ENCODE peak calls at places on chromosomes 11 and 22, in five cellular contexts. G, U, L, N and V are unnamed samples.

GRCh38 chr11:15507592-15507991 is 392.9 kb downstream of the INSC start:
- DNase-seq in G (no peak), U (no peak), L (peak), N (no peak), V (no peak)

GRCh38 chr22:48357961-48358360 is 1469.7 kb downstream of the BRD1 start:
- DNase-seq in U (no peak), G (no peak), N (no peak), L (no peak), V (no peak)

GRCh38 chr22:40276877-40277823 is 69.2 kb upstream of the ADSL start:
- DNase-seq in G (no peak), L (no peak), N (no peak), U (no peak), V (no peak)

GRCh38 chr11:14015711-14016110 is 53.2 kb downstream of the SPON1 start:
- DNase-seq in G (peak), N (no peak), U (no peak), L (peak), V (no peak)

GRCh38 chr11:90208857-90209256 is 14.0 kb downstream of the CHORDC1 start:
- DNase-seq in L (no peak), N (no peak), U (no peak), G (no peak), V (no peak)

GRCh38 chr11:15770798-15771414 is 585.4 kb downstream of the SOX6 start:
- DNase-seq in U (no peak), G (peak), L (peak), N (peak), V (peak)

GRCh38 chr11:71499125-71499524 is 27.9 kb upstream of the KRTAP5-7 start:
- DNase-seq in G (no peak), N (no peak), U (no peak), L (no peak), V (no peak)

GRCh38 chr22:30261134-30261533 is 5.5 kb downstream of the OSM start:
- DNase-seq in G (peak), N (no peak), U (no peak), L (peak), V (no peak)

GRCh38 chr11:75099635-75100034 is 3.0 kb upstream of the OR2AT4 start:
- DNase-seq in N (no peak), L (no peak), G (no peak), U (no peak), V (no peak)

GRCh38 chr22:41237707-41238569 is 2.8 kb downstream of the CHADL start:
- DNase-seq in U (peak), N (peak), L (no peak), G (no peak), V (peak)

DNA sequence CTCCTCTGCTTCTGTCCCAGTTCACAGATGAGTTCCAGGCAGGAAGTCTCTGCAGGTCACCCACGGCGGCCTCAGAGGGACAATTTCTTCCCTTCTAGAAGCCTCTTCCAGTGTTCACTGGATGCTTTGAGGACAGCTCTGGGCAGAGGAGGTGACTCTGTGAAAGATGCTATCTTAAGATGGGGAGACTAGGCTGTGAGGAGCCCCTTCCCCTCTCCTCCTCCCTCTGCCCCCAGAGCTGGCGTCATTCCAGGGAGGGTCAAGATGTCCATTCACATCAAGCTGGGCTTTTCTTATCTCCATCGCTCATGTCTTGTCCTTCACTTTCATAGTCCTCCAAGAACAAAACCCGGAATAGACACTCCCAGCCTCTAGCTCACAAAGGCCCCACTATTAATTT is 3.3 kb downstream of the APLNR start:
- DNase-seq in G (no peak), L (no peak), N (no peak), U (no peak), V (no peak)
- TF ChIP-seq ESRRA in G (no peak), L (no peak), N (no peak), U (no peak), V (no peak)

GRCh38 chr11:79208126-79208525 is 232.7 kb downstream of the TENM4 start:
- DNase-seq in N (no peak), L (no peak), G (no peak), U (peak), V (no peak)

GRCh38 chr11:79206951-79207350 is 233.9 kb downstream of the TENM4 start:
- DNase-seq in L (no peak), G (no peak), N (no peak), U (no peak), V (peak)

GRCh38 chr11:79209540-79210266 is 231.1 kb downstream of the TENM4 start:
- DNase-seq in U (no peak), G (no peak), L (no peak), N (no peak), V (no peak)

DNA sequence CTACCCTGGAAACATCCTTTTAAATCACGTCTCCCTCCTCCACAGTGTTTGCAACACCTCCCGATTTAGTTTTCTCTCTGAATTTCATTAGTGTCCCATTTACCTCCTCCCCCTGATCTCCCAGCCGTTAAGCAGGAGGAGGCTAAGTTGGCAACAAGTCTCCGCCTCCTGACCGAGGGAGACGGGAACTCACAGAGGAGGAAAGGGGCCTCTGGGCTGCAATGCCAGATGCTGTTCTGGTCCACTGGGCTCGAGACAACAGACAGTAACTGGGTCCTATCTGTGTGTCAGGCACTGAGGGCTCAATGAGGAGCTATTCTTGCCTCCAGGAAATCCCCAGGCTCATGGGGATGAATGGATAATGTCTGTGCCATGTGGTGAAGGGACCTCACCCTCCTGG is 228.1 kb downstream of the TENM4 start:
- DNase-seq in U (no peak), L (no peak), G (no peak), N (no peak), V (no peak)
- TF ChIP-seq USF2 in U (no peak), L (no peak), G (no peak), N (no peak), V (no peak)

GRCh38 chr11:100748153-100748552 is 61.1 kb downstream of the ARHGAP42 start:
- DNase-seq in L (no peak), U (no peak), G (no peak), N (no peak), V (no peak)
- TF ChIP-seq ESRRA in L (no peak), U (no peak), G (no peak), N (no peak), V (no peak)

GRCh38 chr11:68128682-68129327 is 7.6 kb upstream of the CHKA start:
- DNase-seq in G (peak), N (peak), U (no peak), L (no peak), V (peak)
- TF ChIP-seq USF2 in G (no peak), N (no peak), U (no peak), L (no peak), V (no peak)

GRCh38 chr11:104033561-104033960 is 2.9 kb upstream of the DDI1 start:
- DNase-seq in N (no peak), L (no peak), U (no peak), G (no peak), V (no peak)
- TF ChIP-seq ESRRA in N (no peak), L (no peak), U (no peak), G (no peak), V (no peak)

GRCh38 chr11:28401446-28401845 is 293.3 kb downstream of the METTL15 start:
- DNase-seq in N (no peak), L (no peak), U (no peak), G (no peak), V (no peak)

DNA sequence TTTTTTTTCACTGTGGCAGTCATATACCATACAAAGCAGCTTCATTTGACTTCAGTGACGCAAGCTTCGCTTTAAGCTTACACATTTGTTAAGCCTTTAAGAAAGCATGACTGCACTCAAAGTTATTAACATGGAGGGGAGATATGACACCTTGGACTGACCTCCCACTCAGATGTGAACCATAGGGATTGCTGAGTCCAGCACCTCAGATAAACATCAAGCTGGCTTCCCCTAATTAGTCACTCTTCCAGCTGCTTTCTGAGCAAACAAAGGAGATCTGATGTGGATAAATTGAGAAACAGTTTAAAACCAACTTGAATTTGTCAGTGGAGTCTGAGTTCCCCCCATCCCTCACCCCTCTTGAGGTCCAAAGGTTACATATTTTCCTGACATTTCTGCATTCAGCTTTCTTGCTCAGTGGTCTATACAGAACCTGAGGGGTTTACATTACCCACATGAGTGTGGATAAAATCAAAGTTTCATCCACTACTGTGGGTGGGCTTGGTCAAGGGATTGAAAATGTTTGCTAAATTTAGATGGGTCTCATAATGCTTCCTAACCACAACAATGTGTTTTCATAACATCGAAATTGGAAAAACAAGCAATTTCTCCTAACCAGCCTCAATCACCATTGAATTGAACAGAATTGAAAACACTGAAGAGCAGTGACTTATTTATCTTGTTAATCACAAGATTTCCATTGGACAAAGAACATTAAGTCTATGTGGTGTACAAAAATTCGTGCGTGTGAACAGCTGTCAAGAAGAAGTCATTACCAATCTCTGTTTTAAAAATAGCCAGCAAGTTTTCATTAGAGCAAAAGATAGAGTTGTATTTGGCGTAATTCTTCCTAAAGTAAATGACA is 292.3 kb downstream of the METTL15 start:
- DNase-seq in G (peak), U (no peak), L (peak), N (no peak), V (no peak)
- TF ChIP-seq USF2 in G (no peak), U (no peak), L (no peak), N (no peak), V (no peak)

GRCh38 chr11:130190371-130190881 is 30.8 kb downstream of the ST14 start:
- DNase-seq in U (no peak), L (no peak), N (no peak), G (no peak), V (no peak)

GRCh38 chr11:130189492-130190210 is 30.1 kb downstream of the ST14 start:
- DNase-seq in U (no peak), N (peak), L (no peak), G (no peak), V (peak)

GRCh38 chr11:130192845-130193267 is 33.3 kb downstream of the ST14 start:
- DNase-seq in U (no peak), L (no peak), G (peak), N (no peak), V (no peak)

GRCh38 chr11:130194241-130195023 is 34.9 kb downstream of the ST14 start:
- DNase-seq in N (no peak), L (no peak), G (no peak), U (no peak), V (no peak)

DNA sequence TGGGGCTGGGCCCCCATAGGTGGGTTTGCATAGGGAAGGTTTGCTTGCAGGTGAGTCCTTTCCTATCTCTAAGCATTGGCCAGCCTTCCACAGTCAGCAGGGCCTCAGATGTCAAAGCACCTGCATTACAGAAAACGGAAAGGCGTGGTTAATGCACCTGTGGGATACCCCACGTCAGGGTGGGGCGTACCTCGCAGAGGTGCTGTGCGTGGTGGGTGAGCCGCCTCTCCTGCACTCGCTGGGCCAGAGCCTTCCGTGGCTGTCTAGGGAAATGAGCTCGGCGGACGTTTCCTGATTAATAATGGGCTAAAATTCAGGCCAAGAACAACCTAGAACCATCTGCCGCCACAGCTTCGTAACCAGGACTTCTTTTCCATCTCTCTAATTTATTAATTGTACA is 32.3 kb downstream of the ST14 start:
- DNase-seq in G (no peak), U (no peak), N (no peak), L (no peak), V (no peak)
- TF ChIP-seq ESRRA in G (no peak), U (no peak), N (no peak), L (no peak), V (no peak)

GRCh38 chr11:95508219-95508880 is 277.3 kb upstream of the SESN3 start:
- DNase-seq in U (no peak), N (no peak), G (no peak), L (no peak), V (no peak)

GRCh38 chr11:95503047-95503446 is 272.0 kb upstream of the SESN3 start:
- DNase-seq in L (no peak), N (no peak), G (no peak), U (no peak), V (no peak)

GRCh38 chr11:95507794-95508193 is 276.8 kb upstream of the SESN3 start:
- DNase-seq in G (no peak), N (peak), U (no peak), L (no peak), V (no peak)

GRCh38 chr11:95505927-95506426 is 275.0 kb upstream of the SESN3 start:
- DNase-seq in N (no peak), L (no peak), U (no peak), G (no peak), V (no peak)

DNA sequence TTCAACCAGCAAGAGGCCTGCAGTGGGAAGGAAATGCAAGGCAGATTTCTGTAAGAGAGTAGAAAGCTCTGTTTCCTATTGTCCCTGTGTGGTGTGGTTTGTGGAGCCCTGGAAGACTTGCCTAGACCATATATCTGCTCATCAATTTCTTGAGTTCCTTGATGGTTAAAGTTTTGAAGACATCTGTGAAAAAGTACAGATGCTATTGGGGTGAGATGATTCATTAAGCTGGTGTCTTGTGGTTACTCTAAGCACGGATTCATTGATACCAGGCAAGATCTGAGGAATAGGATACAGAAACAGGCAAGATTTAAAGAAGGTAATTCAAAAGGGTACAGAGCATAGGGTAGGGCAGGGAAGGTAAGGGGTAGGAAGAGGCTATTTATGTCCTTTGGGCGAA is 275.8 kb upstream of the SESN3 start:
- DNase-seq in U (no peak), N (no peak), G (no peak), L (no peak), V (no peak)
- TF ChIP-seq USF2 in U (no peak), N (no peak), G (no peak), L (no peak), V (no peak)

GRCh38 chr22:19822301-19823117 is 32.2 kb downstream of the GNB1L start:
- DNase-seq in G (no peak), N (no peak), U (no peak), L (no peak), V (no peak)

GRCh38 chr22:19824197-19825015 is 30.3 kb downstream of the GNB1L start:
- DNase-seq in G (peak), U (no peak), N (no peak), L (no peak), V (no peak)

GRCh38 chr22:19823638-19824196 is 31.0 kb downstream of the GNB1L start:
- DNase-seq in N (no peak), G (peak), U (no peak), L (no peak), V (no peak)

GRCh38 chr22:19821523-19822300 is 33.0 kb downstream of the GNB1L start:
- DNase-seq in N (no peak), G (no peak), U (no peak), L (no peak), V (no peak)

GRCh38 chr22:19823191-19823590 is 31.5 kb downstream of the GNB1L start:
- DNase-seq in G (no peak), L (no peak), U (no peak), N (no peak), V (no peak)
- TF ChIP-seq ESRRA in G (no peak), L (no peak), U (no peak), N (no peak), V (no peak)

DNA sequence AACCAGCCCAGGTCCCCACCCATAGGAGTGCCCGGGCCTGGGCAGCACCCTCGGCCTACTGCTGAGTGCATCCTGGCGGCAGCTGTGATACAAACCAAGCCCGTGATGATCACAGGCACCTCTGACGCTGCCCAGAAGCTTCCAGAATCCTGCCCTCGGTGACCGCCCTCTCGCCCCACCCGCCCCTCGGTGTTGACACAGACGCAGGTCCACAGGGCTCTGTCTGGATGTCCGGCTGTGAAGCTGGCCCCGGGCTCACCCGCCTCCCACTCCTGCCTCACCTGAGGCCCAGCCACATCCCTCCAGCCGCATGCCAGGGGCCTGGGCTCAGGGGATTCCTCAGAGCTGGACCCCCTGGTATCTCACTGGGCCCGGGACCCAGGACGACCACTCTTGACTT is 191.0 kb downstream of the BRD1 start:
- DNase-seq in U (no peak), N (no peak), G (no peak), L (no peak), V (no peak)
- TF ChIP-seq USF2 in U (no peak), N (no peak), G (no peak), L (no peak), V (no peak)